ENCODE peak calls at places on chromosomes 2 and 18, in seven cellular contexts. One of them, this sample, is unnamed.

GRCh38 chr18:65907281-65907680 is 156.5 kb downstream of the CDH7 start:
- DNase-seq in adrenal gland: no peak
- DNase-seq in IMR-90: no peak
- DNase-seq in vagina: no peak
- DNase-seq in K562: no peak
- DNase-seq in tibial nerve: no peak
- DNase-seq in HCT116: no peak
- DNase-seq in this sample: no peak

GRCh38 chr2:174012347-174013309 is 47.5 kb upstream of the SP3 start:
- DNase-seq in adrenal gland: peak
- DNase-seq in IMR-90: no peak
- DNase-seq in vagina: no peak
- DNase-seq in K562: no peak
- DNase-seq in tibial nerve: peak
- DNase-seq in HCT116: no peak
- DNase-seq in this sample: peak

GRCh38 chr2:192194866-192195547 is at the start of gene TMEFF2:
- DNase-seq in adrenal gland: peak
- DNase-seq in IMR-90: peak
- DNase-seq in vagina: no peak
- DNase-seq in K562: peak
- DNase-seq in tibial nerve: peak
- DNase-seq in HCT116: no peak
- DNase-seq in this sample: peak

GRCh38 chr2:64525323-64525625 is 1.1 kb downstream of the AFTPH start:
- DNase-seq in adrenal gland: no peak
- DNase-seq in IMR-90: peak
- DNase-seq in vagina: no peak
- DNase-seq in K562: no peak
- DNase-seq in tibial nerve: no peak
- DNase-seq in HCT116: no peak
- DNase-seq in this sample: no peak

GRCh38 chr18:27377251-27377650 is 192.1 kb upstream of the CHST9 start:
- DNase-seq in adrenal gland: no peak
- DNase-seq in IMR-90: no peak
- DNase-seq in vagina: no peak
- DNase-seq in K562: no peak
- DNase-seq in tibial nerve: no peak
- DNase-seq in HCT116: no peak
- DNase-seq in this sample: no peak

GRCh38 chr2:12513339-12513738 is 203.4 kb upstream of the TRIB2 start:
- DNase-seq in adrenal gland: no peak
- DNase-seq in IMR-90: no peak
- DNase-seq in vagina: no peak
- DNase-seq in K562: no peak
- DNase-seq in tibial nerve: no peak
- DNase-seq in HCT116: no peak
- DNase-seq in this sample: no peak

GRCh38 chr2:74440378-74441110 is 1.2 kb downstream of the RTKN start:
- DNase-seq in adrenal gland: peak
- DNase-seq in IMR-90: peak
- DNase-seq in vagina: no peak
- DNase-seq in K562: peak
- DNase-seq in tibial nerve: peak
- DNase-seq in HCT116: peak
- DNase-seq in this sample: peak

GRCh38 chr2:54638774-54639187 is 84.7 kb upstream of the EML6 start:
- DNase-seq in adrenal gland: no peak
- DNase-seq in IMR-90: peak
- DNase-seq in vagina: no peak
- DNase-seq in K562: no peak
- DNase-seq in tibial nerve: no peak
- DNase-seq in HCT116: no peak
- DNase-seq in this sample: no peak

GRCh38 chr2:49940616-49941015 is 786.3 kb upstream of the FSHR start:
- DNase-seq in adrenal gland: no peak
- DNase-seq in IMR-90: no peak
- DNase-seq in vagina: no peak
- DNase-seq in K562: no peak
- DNase-seq in tibial nerve: no peak
- DNase-seq in HCT116: no peak
- DNase-seq in this sample: no peak

GRCh38 chr18:32768646-32769206 is 4.1 kb downstream of the KLHL14 start:
- DNase-seq in adrenal gland: no peak
- DNase-seq in IMR-90: no peak
- DNase-seq in vagina: no peak
- DNase-seq in K562: no peak
- DNase-seq in tibial nerve: no peak
- DNase-seq in HCT116: no peak
- DNase-seq in this sample: no peak

GRCh38 chr18:32771169-32771751 is 1.6 kb downstream of the KLHL14 start:
- DNase-seq in adrenal gland: no peak
- DNase-seq in IMR-90: no peak
- DNase-seq in vagina: no peak
- DNase-seq in K562: no peak
- DNase-seq in tibial nerve: no peak
- DNase-seq in HCT116: no peak
- DNase-seq in this sample: peak

GRCh38 chr18:32770181-32770650 is 2.6 kb downstream of the KLHL14 start:
- DNase-seq in adrenal gland: no peak
- DNase-seq in IMR-90: no peak
- DNase-seq in vagina: no peak
- DNase-seq in K562: no peak
- DNase-seq in tibial nerve: no peak
- DNase-seq in HCT116: no peak
- DNase-seq in this sample: no peak

GRCh38 chr18:32770651-32771168 is 2.1 kb downstream of the KLHL14 start:
- DNase-seq in adrenal gland: no peak
- DNase-seq in IMR-90: no peak
- DNase-seq in vagina: no peak
- DNase-seq in K562: no peak
- DNase-seq in tibial nerve: no peak
- DNase-seq in HCT116: no peak
- DNase-seq in this sample: no peak

GRCh38 chr18:32769242-32770180 is 3.3 kb downstream of the KLHL14 start:
- DNase-seq in adrenal gland: no peak
- DNase-seq in IMR-90: no peak
- DNase-seq in vagina: no peak
- DNase-seq in K562: no peak
- DNase-seq in tibial nerve: no peak
- DNase-seq in HCT116: no peak
- DNase-seq in this sample: peak
- H3K27ac ChIP-seq in adrenal gland: no peak
- H3K27ac ChIP-seq in IMR-90: no peak
- H3K27ac ChIP-seq in vagina: no peak
- H3K27ac ChIP-seq in K562: no peak
- H3K27ac ChIP-seq in tibial nerve: peak
- H3K27ac ChIP-seq in HCT116: no peak
- H3K27ac ChIP-seq in this sample: no peak

GRCh38 chr2:219369447-219369861 is 18.3 kb downstream of the DNPEP start:
- DNase-seq in adrenal gland: peak
- DNase-seq in IMR-90: peak
- DNase-seq in vagina: no peak
- DNase-seq in K562: no peak
- DNase-seq in tibial nerve: peak
- DNase-seq in HCT116: no peak
- DNase-seq in this sample: peak

DNA sequence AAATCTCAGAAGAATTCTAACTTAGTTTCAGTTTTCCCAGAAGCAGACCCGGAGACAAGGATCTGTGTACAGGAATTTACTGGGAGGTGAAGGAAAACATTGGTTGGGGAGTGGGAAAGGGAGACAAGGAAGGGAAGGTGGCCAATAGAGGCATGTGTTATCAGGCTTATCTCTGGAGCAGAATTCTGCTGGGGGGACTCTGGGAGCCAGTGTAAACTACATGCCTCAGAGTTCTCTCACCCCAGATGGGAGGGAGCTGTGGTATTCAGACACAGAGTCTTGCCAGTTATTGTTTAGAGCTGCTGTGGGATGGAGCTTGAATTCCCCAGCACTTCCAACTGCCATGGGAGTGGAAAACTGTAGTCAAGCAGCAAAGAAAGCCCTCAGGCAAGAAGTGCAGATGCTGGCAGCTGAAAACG is 19.0 kb downstream of the DNPEP start:
- DNase-seq in adrenal gland: no peak
- DNase-seq in IMR-90: peak
- DNase-seq in vagina: no peak
- DNase-seq in K562: no peak
- DNase-seq in tibial nerve: no peak
- DNase-seq in HCT116: no peak
- DNase-seq in this sample: no peak
- H3K4me3 ChIP-seq in adrenal gland: no peak
- H3K4me3 ChIP-seq in IMR-90: peak
- H3K4me3 ChIP-seq in vagina: peak
- H3K4me3 ChIP-seq in K562: no peak
- H3K4me3 ChIP-seq in tibial nerve: peak
- H3K4me3 ChIP-seq in HCT116: no peak
- H3K4me3 ChIP-seq in this sample: no peak

GRCh38 chr18:80107396-80107795 is 1.7 kb upstream of the ADNP2 start:
- DNase-seq in adrenal gland: no peak
- DNase-seq in IMR-90: no peak
- DNase-seq in vagina: no peak
- DNase-seq in K562: no peak
- DNase-seq in tibial nerve: no peak
- DNase-seq in HCT116: no peak
- DNase-seq in this sample: no peak

GRCh38 chr18:80108122-80108536 is 933 bp upstream of the ADNP2 start:
- DNase-seq in adrenal gland: no peak
- DNase-seq in IMR-90: no peak
- DNase-seq in vagina: no peak
- DNase-seq in K562: no peak
- DNase-seq in tibial nerve: no peak
- DNase-seq in HCT116: no peak
- DNase-seq in this sample: peak

GRCh38 chr18:80106482-80107051 is 2.5 kb upstream of the ADNP2 start:
- DNase-seq in adrenal gland: no peak
- DNase-seq in IMR-90: peak
- DNase-seq in vagina: no peak
- DNase-seq in K562: no peak
- DNase-seq in tibial nerve: no peak
- DNase-seq in HCT116: no peak
- DNase-seq in this sample: peak

GRCh38 chr18:80109676-80110078 is 615 bp downstream of the ADNP2 start:
- DNase-seq in adrenal gland: peak
- DNase-seq in IMR-90: peak
- DNase-seq in vagina: no peak
- DNase-seq in K562: no peak
- DNase-seq in tibial nerve: no peak
- DNase-seq in HCT116: no peak
- DNase-seq in this sample: peak

DNA sequence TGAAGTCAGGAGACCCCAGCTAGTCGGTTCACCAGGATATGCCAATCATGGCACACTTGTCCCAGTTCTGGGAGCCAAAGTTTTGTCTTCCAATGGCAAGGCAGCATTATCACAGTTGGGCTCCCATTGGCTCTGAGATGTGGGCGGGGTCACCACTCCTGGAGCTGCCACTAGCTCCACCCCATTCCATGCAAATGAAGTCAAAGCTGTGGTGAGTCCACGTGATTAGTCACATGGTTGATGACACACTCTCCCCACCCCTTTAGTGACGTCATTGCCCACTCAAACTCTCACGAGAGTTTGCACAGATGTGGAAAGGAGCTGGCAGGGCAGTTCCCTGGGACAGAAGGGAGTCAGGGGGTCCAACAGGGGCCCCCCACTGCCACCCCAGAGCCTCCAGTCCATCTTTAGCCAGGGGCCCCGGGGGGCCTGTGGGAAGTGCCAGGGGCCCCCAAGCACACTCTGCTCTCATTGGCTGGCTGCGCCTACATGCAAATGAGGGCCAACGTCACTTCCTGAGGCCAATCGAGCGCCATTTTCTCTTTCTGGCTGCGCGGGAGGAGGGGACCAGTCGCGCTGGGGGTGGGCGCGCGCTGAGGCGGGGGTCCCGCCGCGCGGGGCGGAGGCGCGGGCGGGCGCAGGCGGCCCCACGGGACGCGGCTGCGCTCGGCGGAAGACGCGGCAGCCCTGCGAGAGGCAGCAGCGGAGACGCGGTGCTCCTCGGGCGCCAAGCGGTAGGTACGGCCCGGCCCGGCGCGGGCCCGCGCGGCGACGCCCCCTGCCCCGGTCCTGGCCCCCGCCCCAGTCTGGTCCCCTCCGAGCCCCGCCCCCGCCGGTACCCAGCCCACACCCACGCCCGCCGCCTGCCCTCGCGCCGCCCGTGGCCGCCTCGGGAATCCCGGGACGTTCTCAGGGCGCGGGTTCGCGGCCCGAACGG is at the start of gene ADNP2:
- DNase-seq in adrenal gland: peak
- DNase-seq in IMR-90: peak
- DNase-seq in vagina: no peak
- DNase-seq in K562: peak
- DNase-seq in tibial nerve: peak
- DNase-seq in HCT116: peak
- DNase-seq in this sample: peak
- TF ChIP-seq POLR2A in adrenal gland: peak
- TF ChIP-seq POLR2A in IMR-90: peak
- TF ChIP-seq POLR2A in vagina: peak
- TF ChIP-seq POLR2A in K562: peak
- TF ChIP-seq POLR2A in tibial nerve: no peak
- TF ChIP-seq POLR2A in HCT116: peak
- TF ChIP-seq POLR2A in this sample: peak

DNA sequence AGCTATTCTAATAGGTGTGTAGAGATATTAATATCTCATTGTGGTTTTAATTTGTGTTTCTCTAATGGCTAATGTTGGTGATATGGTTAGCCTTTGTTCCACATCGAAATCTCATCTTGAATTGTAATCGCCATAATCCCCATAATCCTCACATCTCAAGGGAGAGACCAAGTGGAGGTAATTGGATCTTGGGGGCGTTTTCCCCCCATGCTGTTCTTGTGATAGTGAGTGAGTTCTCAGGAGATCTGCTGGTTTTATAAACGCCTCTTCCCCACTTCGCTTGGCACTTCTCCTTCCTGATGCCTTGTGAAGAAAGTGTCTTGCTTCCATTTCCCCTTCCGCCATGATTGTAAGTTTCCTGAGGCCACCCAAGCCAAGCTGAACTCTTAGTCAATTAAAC is 628.3 kb upstream of the KLHL29 start:
- DNase-seq in adrenal gland: no peak
- DNase-seq in IMR-90: no peak
- DNase-seq in vagina: no peak
- DNase-seq in K562: no peak
- DNase-seq in tibial nerve: no peak
- DNase-seq in HCT116: no peak
- DNase-seq in this sample: no peak
- H3K27ac ChIP-seq in adrenal gland: no peak
- H3K27ac ChIP-seq in IMR-90: no peak
- H3K27ac ChIP-seq in vagina: no peak
- H3K27ac ChIP-seq in K562: no peak
- H3K27ac ChIP-seq in tibial nerve: no peak
- H3K27ac ChIP-seq in HCT116: no peak
- H3K27ac ChIP-seq in this sample: no peak

GRCh38 chr2:181892795-181893435 is 1.4 kb downstream of the ITPRID2 start:
- DNase-seq in adrenal gland: no peak
- DNase-seq in IMR-90: peak
- DNase-seq in vagina: no peak
- DNase-seq in K562: no peak
- DNase-seq in tibial nerve: no peak
- DNase-seq in HCT116: peak
- DNase-seq in this sample: no peak
- H3K4me3 ChIP-seq in adrenal gland: peak
- H3K4me3 ChIP-seq in IMR-90: peak
- H3K4me3 ChIP-seq in vagina: peak
- H3K4me3 ChIP-seq in K562: peak
- H3K4me3 ChIP-seq in tibial nerve: peak
- H3K4me3 ChIP-seq in HCT116: peak
- H3K4me3 ChIP-seq in this sample: peak